ENCODE peak calls at places on chromosomes 11 and 22, in eight cellular contexts. One of them, this sample, is unnamed.

GRCh38 chr11:117828641-117829368 is 4.3 kb upstream of the FXYD2 start:
- DNase-seq in GM23338: no peak
- DNase-seq in dorsolateral prefrontal cortex: peak; percentile 21
- DNase-seq in K562: peak; percentile 34
- DNase-seq in CD8-positive, alpha-beta memory T cell: peak; percentile 51
- DNase-seq in RWPE1: peak; percentile 57
- DNase-seq in neuronal stem cell: no peak
- DNase-seq in thyroid gland: no peak
- DNase-seq in this sample: peak; percentile 20

GRCh38 chr11:116193321-116194114 is 579.3 kb downstream of the BUD13 start:
- DNase-seq in RWPE1: peak; percentile 28
- DNase-seq in thyroid gland: peak; percentile 52
- DNase-seq in K562: no peak
- DNase-seq in dorsolateral prefrontal cortex: peak; percentile 46
- DNase-seq in neuronal stem cell: peak; percentile 51
- DNase-seq in CD8-positive, alpha-beta memory T cell: no peak
- DNase-seq in GM23338: peak; percentile 88
- DNase-seq in this sample: peak; percentile 31

GRCh38 chr22:30080805-30081204 is 541 bp downstream of the HORMAD2 start:
- DNase-seq in thyroid gland: no peak
- DNase-seq in RWPE1: no peak
- DNase-seq in GM23338: no peak
- DNase-seq in neuronal stem cell: no peak
- DNase-seq in K562: no peak
- DNase-seq in dorsolateral prefrontal cortex: no peak
- DNase-seq in CD8-positive, alpha-beta memory T cell: no peak
- DNase-seq in this sample: no peak

GRCh38 chr11:115873813-115874212 is 369.6 kb upstream of the CADM1 start:
- DNase-seq in neuronal stem cell: no peak
- DNase-seq in GM23338: no peak
- DNase-seq in thyroid gland: no peak
- DNase-seq in CD8-positive, alpha-beta memory T cell: no peak
- DNase-seq in dorsolateral prefrontal cortex: no peak
- DNase-seq in RWPE1: no peak
- DNase-seq in K562: no peak
- DNase-seq in this sample: no peak

GRCh38 chr11:119691701-119692546 is 37.1 kb downstream of the NECTIN1 start:
- DNase-seq in CD8-positive, alpha-beta memory T cell: no peak
- DNase-seq in thyroid gland: no peak
- DNase-seq in RWPE1: peak; percentile 93
- DNase-seq in K562: no peak
- DNase-seq in dorsolateral prefrontal cortex: no peak
- DNase-seq in GM23338: no peak
- DNase-seq in neuronal stem cell: no peak
- DNase-seq in this sample: no peak

GRCh38 chr11:28674432-28675076 is 566.4 kb downstream of the METTL15 start:
- DNase-seq in thyroid gland: no peak
- DNase-seq in CD8-positive, alpha-beta memory T cell: no peak
- DNase-seq in neuronal stem cell: peak; percentile 12
- DNase-seq in RWPE1: no peak
- DNase-seq in K562: no peak
- DNase-seq in dorsolateral prefrontal cortex: no peak
- DNase-seq in GM23338: peak; percentile 57
- DNase-seq in this sample: no peak

GRCh38 chr11:115672412-115672811 is 168.2 kb upstream of the CADM1 start:
- DNase-seq in dorsolateral prefrontal cortex: no peak
- DNase-seq in GM23338: no peak
- DNase-seq in RWPE1: no peak
- DNase-seq in K562: no peak
- DNase-seq in CD8-positive, alpha-beta memory T cell: no peak
- DNase-seq in neuronal stem cell: no peak
- DNase-seq in thyroid gland: no peak
- DNase-seq in this sample: no peak

GRCh38 chr22:34592341-34592740 is 473.6 kb upstream of the ISX start:
- DNase-seq in RWPE1: no peak
- DNase-seq in dorsolateral prefrontal cortex: no peak
- DNase-seq in K562: no peak
- DNase-seq in GM23338: no peak
- DNase-seq in CD8-positive, alpha-beta memory T cell: no peak
- DNase-seq in neuronal stem cell: no peak
- DNase-seq in thyroid gland: no peak
- DNase-seq in this sample: no peak

GRCh38 chr11:12454782-12455181 is 77.4 kb downstream of the PARVA start:
- DNase-seq in K562: no peak
- DNase-seq in neuronal stem cell: no peak
- DNase-seq in GM23338: no peak
- DNase-seq in RWPE1: no peak
- DNase-seq in dorsolateral prefrontal cortex: no peak
- DNase-seq in thyroid gland: no peak
- DNase-seq in CD8-positive, alpha-beta memory T cell: no peak
- DNase-seq in this sample: no peak

GRCh38 chr22:46754110-46754799 is 8.2 kb upstream of the TBC1D22A start:
- DNase-seq in CD8-positive, alpha-beta memory T cell: no peak
- DNase-seq in GM23338: no peak
- DNase-seq in K562: peak; percentile 65
- DNase-seq in dorsolateral prefrontal cortex: no peak
- DNase-seq in thyroid gland: peak; percentile 79
- DNase-seq in neuronal stem cell: no peak
- DNase-seq in RWPE1: peak; percentile 91
- DNase-seq in this sample: peak; percentile 52

GRCh38 chr22:46752911-46753310 is 9.5 kb upstream of the TBC1D22A start:
- DNase-seq in GM23338: no peak
- DNase-seq in K562: no peak
- DNase-seq in CD8-positive, alpha-beta memory T cell: no peak
- DNase-seq in thyroid gland: no peak
- DNase-seq in dorsolateral prefrontal cortex: no peak
- DNase-seq in neuronal stem cell: no peak
- DNase-seq in RWPE1: no peak
- DNase-seq in this sample: no peak

GRCh38 chr22:46753761-46754109 is 8.7 kb upstream of the TBC1D22A start:
- DNase-seq in thyroid gland: no peak
- DNase-seq in K562: no peak
- DNase-seq in CD8-positive, alpha-beta memory T cell: no peak
- DNase-seq in neuronal stem cell: no peak
- DNase-seq in GM23338: no peak
- DNase-seq in dorsolateral prefrontal cortex: no peak
- DNase-seq in RWPE1: no peak
- DNase-seq in this sample: no peak

GRCh38 chr22:46752286-46752685 is 10.2 kb upstream of the TBC1D22A start:
- DNase-seq in GM23338: no peak
- DNase-seq in dorsolateral prefrontal cortex: no peak
- DNase-seq in CD8-positive, alpha-beta memory T cell: no peak
- DNase-seq in thyroid gland: no peak
- DNase-seq in RWPE1: no peak
- DNase-seq in neuronal stem cell: no peak
- DNase-seq in K562: no peak
- DNase-seq in this sample: no peak

DNA sequence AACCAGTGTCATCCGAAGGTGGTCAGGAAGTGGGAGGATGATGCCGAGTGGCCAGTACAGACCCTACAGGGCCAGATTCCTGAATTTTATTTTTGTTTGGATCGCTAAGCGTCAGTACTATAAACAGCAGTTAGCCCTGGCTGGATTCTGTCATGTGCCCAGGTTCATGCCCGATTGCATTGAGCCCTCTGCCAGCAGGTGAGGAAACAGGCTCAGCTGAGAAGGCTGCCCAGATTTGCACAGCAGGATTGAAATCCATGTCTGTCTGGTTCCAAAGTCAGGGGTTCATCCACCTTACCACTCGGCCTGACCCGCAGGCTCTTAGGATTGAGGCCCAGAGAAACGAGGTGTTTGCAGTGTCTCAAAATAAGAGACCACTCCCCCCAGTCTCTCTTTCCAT is 9.1 kb upstream of the TBC1D22A start:
- DNase-seq in thyroid gland: no peak
- DNase-seq in GM23338: no peak
- DNase-seq in RWPE1: no peak
- DNase-seq in K562: no peak
- DNase-seq in neuronal stem cell: no peak
- DNase-seq in dorsolateral prefrontal cortex: no peak
- DNase-seq in CD8-positive, alpha-beta memory T cell: no peak
- DNase-seq in this sample: no peak
- H3K27ac ChIP-seq in thyroid gland: peak overlapping the region; percentile 71
- H3K27ac ChIP-seq in GM23338: no peak overlapping the region
- H3K27ac ChIP-seq in RWPE1: peak overlapping the region; percentile 98
- H3K27ac ChIP-seq in K562: peak overlapping the region; percentile 99
- H3K27ac ChIP-seq in neuronal stem cell: no peak overlapping the region
- H3K27ac ChIP-seq in dorsolateral prefrontal cortex: peak overlapping the region; percentile 49
- H3K27ac ChIP-seq in CD8-positive, alpha-beta memory T cell: peak overlapping the region; percentile 60
- H3K27ac ChIP-seq in this sample: no peak overlapping the region

GRCh38 chr11:58912124-58912523 is 27.2 kb upstream of the GLYATL1 start:
- DNase-seq in neuronal stem cell: no peak
- DNase-seq in dorsolateral prefrontal cortex: no peak
- DNase-seq in RWPE1: no peak
- DNase-seq in GM23338: no peak
- DNase-seq in thyroid gland: no peak
- DNase-seq in K562: no peak
- DNase-seq in CD8-positive, alpha-beta memory T cell: no peak
- DNase-seq in this sample: no peak
- H3K27ac ChIP-seq in neuronal stem cell: no peak overlapping the region
- H3K27ac ChIP-seq in dorsolateral prefrontal cortex: no peak overlapping the region
- H3K27ac ChIP-seq in RWPE1: no peak overlapping the region
- H3K27ac ChIP-seq in GM23338: no peak overlapping the region
- H3K27ac ChIP-seq in thyroid gland: no peak overlapping the region
- H3K27ac ChIP-seq in K562: no peak overlapping the region
- H3K27ac ChIP-seq in CD8-positive, alpha-beta memory T cell: no peak overlapping the region
- H3K27ac ChIP-seq in this sample: no peak overlapping the region

DNA sequence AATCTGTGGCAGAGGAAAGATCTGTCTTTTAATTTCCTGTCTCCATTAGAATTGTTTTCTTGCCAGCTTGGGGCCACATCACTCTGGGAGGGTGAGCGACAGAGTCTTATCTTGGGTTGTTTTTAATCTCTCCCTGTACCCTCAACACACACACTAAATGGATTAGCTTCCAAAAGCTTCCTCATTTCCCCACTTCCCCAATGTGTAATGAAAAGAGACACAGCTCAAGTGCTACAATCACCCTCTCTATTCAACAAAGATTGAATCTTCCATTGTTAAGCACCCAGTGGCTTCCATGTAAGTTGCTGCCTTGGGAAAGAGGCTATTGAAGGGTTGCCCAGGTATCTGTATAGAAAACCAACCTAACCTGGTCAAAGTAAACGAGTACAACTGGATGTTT is 6.1 kb upstream of the ASCL3 start:
- DNase-seq in CD8-positive, alpha-beta memory T cell: no peak
- DNase-seq in thyroid gland: no peak
- DNase-seq in K562: no peak
- DNase-seq in GM23338: no peak
- DNase-seq in neuronal stem cell: no peak
- DNase-seq in RWPE1: no peak
- DNase-seq in dorsolateral prefrontal cortex: no peak
- DNase-seq in this sample: no peak
- H3K27ac ChIP-seq in CD8-positive, alpha-beta memory T cell: no peak overlapping the region
- H3K27ac ChIP-seq in thyroid gland: no peak overlapping the region
- H3K27ac ChIP-seq in K562: no peak overlapping the region
- H3K27ac ChIP-seq in GM23338: no peak overlapping the region
- H3K27ac ChIP-seq in neuronal stem cell: no peak overlapping the region
- H3K27ac ChIP-seq in RWPE1: no peak overlapping the region
- H3K27ac ChIP-seq in dorsolateral prefrontal cortex: no peak overlapping the region
- H3K27ac ChIP-seq in this sample: no peak overlapping the region

DNA sequence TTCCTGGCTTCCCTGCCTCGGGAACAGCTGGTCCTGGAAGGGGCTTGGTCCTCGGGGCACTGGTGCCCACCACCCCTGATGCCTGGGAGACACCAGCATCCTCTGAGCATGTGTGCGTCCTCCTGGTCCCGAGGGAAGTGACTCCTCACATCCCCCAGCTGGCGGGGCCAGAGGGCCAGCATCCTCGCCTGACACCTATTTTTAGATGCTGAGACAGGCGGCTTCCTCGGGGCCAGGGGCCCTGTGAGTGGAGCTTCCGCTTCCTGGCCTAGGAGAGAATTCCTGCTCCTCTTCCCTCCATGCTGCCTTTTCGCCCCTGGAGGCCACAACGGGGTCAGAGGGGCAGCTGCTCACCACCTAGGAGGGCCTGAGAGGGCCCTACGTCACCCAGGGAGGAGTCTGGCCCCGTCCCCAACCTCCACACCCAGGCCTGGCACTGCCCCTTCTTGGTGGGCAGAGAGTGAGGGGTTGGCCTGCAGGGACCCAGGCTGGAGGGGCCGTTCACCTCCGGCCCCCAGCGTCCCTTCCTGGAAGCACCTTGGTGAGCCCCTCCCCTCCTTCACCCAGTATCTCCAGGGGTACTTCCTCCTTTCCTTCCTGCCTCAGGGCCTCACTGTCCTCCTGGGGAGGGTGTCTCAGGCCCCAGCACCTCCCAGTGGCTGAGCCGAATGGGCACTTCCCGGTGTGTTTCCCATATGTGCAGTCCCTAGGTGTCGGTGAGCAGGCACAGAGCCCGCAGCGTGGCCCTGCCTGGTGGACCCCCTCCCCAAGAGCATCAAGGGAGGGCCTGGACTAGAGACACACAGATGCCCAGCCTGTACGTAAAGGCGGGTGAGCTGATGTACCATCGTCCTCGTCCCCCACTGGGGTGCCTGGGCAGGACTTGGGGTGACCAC is 6.1 kb downstream of the CD81 start:
- DNase-seq in RWPE1: no peak
- DNase-seq in thyroid gland: peak; percentile 27
- DNase-seq in neuronal stem cell: no peak
- DNase-seq in CD8-positive, alpha-beta memory T cell: no peak
- DNase-seq in dorsolateral prefrontal cortex: no peak
- DNase-seq in GM23338: peak; percentile 56
- DNase-seq in K562: no peak
- DNase-seq in this sample: peak; percentile 72
- H3K27ac ChIP-seq in RWPE1: peak overlapping the region; percentile 99
- H3K27ac ChIP-seq in thyroid gland: peak overlapping the region; percentile 66
- H3K27ac ChIP-seq in neuronal stem cell: no peak overlapping the region
- H3K27ac ChIP-seq in CD8-positive, alpha-beta memory T cell: no peak overlapping the region
- H3K27ac ChIP-seq in dorsolateral prefrontal cortex: peak overlapping the region; percentile 84
- H3K27ac ChIP-seq in GM23338: peak overlapping the region; percentile 26
- H3K27ac ChIP-seq in K562: no peak overlapping the region
- H3K27ac ChIP-seq in this sample: peak overlapping the region; percentile 97

DNA sequence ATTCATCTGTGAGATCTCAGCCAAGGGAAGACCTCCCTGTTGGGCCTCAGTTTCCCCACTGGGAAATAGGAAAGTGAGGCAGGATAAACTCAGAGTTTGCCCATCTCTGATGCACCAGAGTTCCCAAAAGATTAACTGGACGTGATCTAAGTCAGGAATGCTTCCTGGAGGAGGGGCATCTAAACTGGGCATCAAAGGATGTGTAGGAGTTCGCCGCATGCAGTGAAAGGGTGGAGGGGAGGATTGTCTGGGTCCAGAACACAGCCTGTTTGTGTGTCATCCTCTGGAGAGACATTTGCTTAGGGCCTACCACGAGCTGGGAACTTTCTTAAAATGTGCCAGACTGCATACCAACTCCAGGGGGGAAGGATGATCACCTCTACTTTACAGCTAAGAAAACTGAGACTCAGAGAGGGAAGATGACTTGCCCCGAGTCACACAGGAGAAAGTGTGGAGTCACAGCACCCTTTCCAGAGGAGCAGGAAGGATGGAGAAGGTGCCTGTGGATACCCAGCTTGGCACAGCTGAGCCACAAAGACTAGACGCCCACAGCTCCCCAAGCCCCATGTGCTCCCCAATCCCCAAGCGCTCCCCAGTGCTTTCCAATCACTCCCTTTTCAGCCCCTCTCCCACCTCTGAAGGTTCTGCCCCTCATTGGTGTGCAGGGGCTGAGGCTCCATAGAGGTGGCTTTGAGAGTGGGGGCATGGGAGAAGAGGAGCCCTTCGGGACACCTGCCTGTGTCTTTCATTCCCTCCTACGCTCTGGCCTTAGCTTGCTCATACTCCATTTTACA is 50.1 kb downstream of the MN1 start:
- DNase-seq in RWPE1: no peak
- DNase-seq in dorsolateral prefrontal cortex: no peak
- DNase-seq in K562: no peak
- DNase-seq in thyroid gland: no peak
- DNase-seq in GM23338: no peak
- DNase-seq in neuronal stem cell: no peak
- DNase-seq in CD8-positive, alpha-beta memory T cell: no peak
- DNase-seq in this sample: no peak
- H3K27ac ChIP-seq in RWPE1: peak overlapping the region; percentile 98
- H3K27ac ChIP-seq in dorsolateral prefrontal cortex: no peak overlapping the region
- H3K27ac ChIP-seq in K562: no peak overlapping the region
- H3K27ac ChIP-seq in thyroid gland: no peak overlapping the region
- H3K27ac ChIP-seq in GM23338: no peak overlapping the region
- H3K27ac ChIP-seq in neuronal stem cell: no peak overlapping the region
- H3K27ac ChIP-seq in CD8-positive, alpha-beta memory T cell: no peak overlapping the region
- H3K27ac ChIP-seq in this sample: no peak overlapping the region